ENCODE peak calls at places on chromosomes 4 and X, in nine cellular contexts. R is stomach, Q is lower leg skin, Y is tibial nerve, P is WERI-Rb-1, L is adrenal gland, H is brain microvascular endothelial cell, G is left lung, J is endodermal cell. U is an unnamed sample.

GRCh38 chr4:95544433-95545103 is 4.2 kb downstream of the UNC5C start:
- DNase-seq in R (no peak), Q (no peak), Y (no peak), P (no peak), L (no peak), H (no peak), G (no peak), J (no peak), U (no peak)

GRCh38 chr4:6901669-6902317 is 7.8 kb upstream of the TBC1D14 start:
- DNase-seq in R (peak; percentile 25), Q (no peak), Y (no peak), P (no peak), L (no peak), H (no peak), G (peak; percentile 22), J (no peak), U (no peak)

GRCh38 chr4:6110681-6111353 is 89.5 kb downstream of the JAKMIP1 start:
- DNase-seq in R (peak; percentile 25), Q (no peak), Y (no peak), P (no peak), L (no peak), H (no peak), G (no peak), J (peak; percentile 57), U (no peak)

GRCh38 chr4:140343303-140343702 is 30.1 kb upstream of the SCOC start:
- DNase-seq in R (peak; percentile 91), Q (no peak), Y (peak; percentile 21), P (no peak), L (no peak), H (no peak), G (peak; percentile 64), J (no peak), U (peak; percentile 33)

GRCh38 chr4:25817059-25817681 is 45.6 kb downstream of the SEL1L3 start:
- DNase-seq in R (no peak), Q (no peak), Y (no peak), P (no peak), L (no peak), H (peak; percentile 68), G (no peak), J (no peak), U (no peak)

GRCh38 chr4:127188847-127189246 is 443.9 kb upstream of the INTU start:
- DNase-seq in R (no peak), Q (no peak), Y (no peak), P (peak; percentile 18), L (no peak), H (no peak), G (no peak), J (peak; percentile 48), U (peak; percentile 48)

GRCh38 chrX:44152867-44153266 is 179.7 kb upstream of the NDP start:
- DNase-seq in R (no peak), Q (no peak), Y (no peak), P (no peak), L (no peak), H (no peak), G (no peak), J (no peak), U (no peak)

GRCh38 chrX:21840199-21840557 is 761 bp downstream of the MBTPS2 start:
- DNase-seq in R (no peak), Q (no peak), Y (no peak), P (no peak), L (no peak), H (no peak), G (no peak), J (no peak), U (no peak)

GRCh38 chr4:99300934-99301333 is 10.1 kb upstream of the ADH1A start:
- DNase-seq in R (peak; percentile 68), Q (peak; percentile 93), Y (peak; percentile 94), P (no peak), L (peak; percentile 58), H (peak; percentile 93), G (peak; percentile 73), J (no peak), U (peak; percentile 94)

GRCh38 chr4:1295405-1296055 is 5.8 kb downstream of the MAEA start:
- DNase-seq in R (no peak), Q (no peak), Y (no peak), P (no peak), L (no peak), H (no peak), G (peak; percentile 28), J (peak; percentile 20), U (no peak)

GRCh38 chr4:103268746-103269145 is 70.6 kb upstream of the CENPE start:
- DNase-seq in R (no peak), Q (no peak), Y (no peak), P (no peak), L (no peak), H (no peak), G (no peak), J (no peak), U (no peak)

GRCh38 chr4:167419468-167420133 is 185.3 kb upstream of the SPOCK3 start:
- DNase-seq in R (no peak), Q (no peak), Y (no peak), P (no peak), L (no peak), H (no peak), G (no peak), J (no peak), U (no peak)

GRCh38 chr4:76178296-76178695 is 30.1 kb upstream of the NUP54 start:
- DNase-seq in R (no peak), Q (no peak), Y (no peak), P (no peak), L (no peak), H (no peak), G (no peak), J (no peak), U (no peak)

GRCh38 chrX:84188320-84188834 is 378 bp upstream of the RPS6KA6 start:
- DNase-seq in R (peak; percentile 51), Q (no peak), Y (peak; percentile 4), P (peak; percentile 75), L (peak; percentile 43), H (peak; percentile 2), G (peak; percentile 46), J (no peak), U (peak; percentile 25)
- H3K4me3 ChIP-seq in R (peak overlapping the region; percentile 53), Q (peak overlapping the region; percentile 36), Y (peak overlapping the region; percentile 25), P (peak overlapping the region; percentile 56), L (no peak overlapping the region), H (peak overlapping the region; percentile 63), G (peak overlapping the region; percentile 33), J (peak overlapping the region; percentile 53), U (peak overlapping the region; percentile 64)

GRCh38 chr4:184392321-184392720 is 82.0 kb downstream of the IRF2 start:
- DNase-seq in R (no peak), Q (no peak), Y (no peak), P (no peak), L (no peak), H (no peak), G (no peak), J (no peak), U (no peak)

GRCh38 chr4:184392748-184393334 is 81.5 kb downstream of the IRF2 start:
- DNase-seq in R (no peak), Q (peak; percentile 63), Y (peak; percentile 46), P (no peak), L (peak; percentile 47), H (no peak), G (no peak), J (peak; percentile 3), U (no peak)

GRCh38 chr4:184388106-184388505 is 86.2 kb downstream of the IRF2 start:
- DNase-seq in R (no peak), Q (no peak), Y (no peak), P (no peak), L (no peak), H (no peak), G (no peak), J (peak; percentile 2), U (no peak)

GRCh38 chr4:184387351-184387750 is 87.0 kb downstream of the IRF2 start:
- DNase-seq in R (no peak), Q (no peak), Y (no peak), P (no peak), L (no peak), H (no peak), G (no peak), J (peak; percentile 35), U (no peak)

DNA sequence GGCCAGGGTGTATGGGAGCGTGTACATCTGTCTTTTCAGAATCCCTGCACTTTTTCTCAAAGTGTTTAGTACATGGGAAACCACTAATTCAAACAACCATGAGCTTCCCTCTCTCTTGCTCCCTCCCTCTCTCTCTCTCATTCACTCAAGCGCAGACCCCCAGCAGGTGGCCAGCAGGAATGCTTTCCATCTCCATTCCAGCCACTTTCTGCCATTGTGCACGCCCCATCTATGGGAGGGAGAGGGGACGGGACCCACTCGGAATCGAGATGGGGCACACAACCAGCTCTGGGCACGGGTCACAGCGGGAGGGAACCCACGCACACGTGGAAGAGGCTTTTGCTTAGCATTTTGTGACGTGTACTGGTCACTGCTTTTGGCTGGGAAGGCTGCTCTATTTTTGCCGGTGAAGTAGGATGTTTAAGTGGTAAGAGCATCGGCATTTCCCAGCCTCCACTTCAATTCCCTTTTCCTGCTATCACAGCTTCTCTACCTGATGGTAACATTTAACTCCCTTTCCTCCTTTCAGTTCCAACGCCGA is 84.3 kb downstream of the IRF2 start:
- DNase-seq in R (no peak), Q (no peak), Y (no peak), P (no peak), L (no peak), H (no peak), G (no peak), J (peak; percentile 82), U (no peak)
- TF ChIP-seq CTCF in R (no peak), Q (no peak), Y (no peak), P (no peak), L (no peak), H (no peak), G (no peak), J (peak; percentile 24), U (no peak)

GRCh38 chr4:16016536-16016935 is 53.6 kb upstream of the FGFBP2 start:
- DNase-seq in R (no peak), Q (no peak), Y (no peak), P (no peak), L (no peak), H (no peak), G (no peak), J (no peak), U (no peak)

GRCh38 chr4:16007471-16008095 is 44.6 kb upstream of the FGFBP2 start:
- DNase-seq in R (no peak), Q (no peak), Y (no peak), P (peak; percentile 90), L (no peak), H (no peak), G (no peak), J (no peak), U (no peak)

GRCh38 chr4:16005671-16006070 is 42.7 kb upstream of the FGFBP2 start:
- DNase-seq in R (no peak), Q (no peak), Y (no peak), P (no peak), L (no peak), H (no peak), G (no peak), J (no peak), U (no peak)

DNA sequence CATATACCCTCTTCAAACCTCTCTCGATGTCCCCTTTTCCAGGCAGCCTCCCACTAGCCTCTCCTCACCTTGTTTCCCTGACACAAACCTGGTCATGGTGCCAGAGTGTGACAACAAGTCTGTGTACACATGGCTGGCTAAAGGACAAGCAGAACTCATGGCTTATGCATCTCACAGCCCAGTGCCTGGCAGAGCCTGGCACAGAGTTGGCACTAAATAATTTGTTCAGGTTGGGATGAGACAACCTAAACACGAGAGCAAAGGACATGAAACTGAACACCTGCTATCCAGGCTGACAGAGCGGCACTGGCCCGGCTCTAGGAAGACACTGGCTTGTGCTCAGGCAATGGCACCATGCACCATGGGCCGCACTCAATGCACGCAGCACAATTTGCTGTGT is 48.2 kb upstream of the FGFBP2 start:
- DNase-seq in R (no peak), Q (no peak), Y (no peak), P (no peak), L (no peak), H (no peak), G (no peak), J (no peak), U (no peak)
- H3K4me3 ChIP-seq in R (no peak overlapping the region), Q (no peak overlapping the region), Y (no peak overlapping the region), P (no peak overlapping the region), L (no peak overlapping the region), H (no peak overlapping the region), G (no peak overlapping the region), J (no peak overlapping the region), U (no peak overlapping the region)

GRCh38 chr4:145154573-145154972 is 25.8 kb downstream of the OTUD4 start:
- DNase-seq in R (no peak), Q (no peak), Y (no peak), P (peak; percentile 26), L (no peak), H (peak; percentile 38), G (no peak), J (peak; percentile 65), U (no peak)
- TF ChIP-seq CTCF in R (peak; percentile 32), Q (no peak), Y (peak; percentile 18), P (peak; percentile 63), L (peak; percentile 31), H (peak; percentile 76), G (no peak), J (peak; percentile 71), U (peak; percentile 64)

U was measured in foreskin fibroblast.